ENCODE peak calls at places on chromosomes 7 and 10, in five cellular contexts. One of them, this sample, is unnamed.
A peak's percentile ranks its signal among the peaks of the same experiment; 100 is the strongest.

GRCh38 chr10:51700228-51700835 is 937 bp upstream of the CSTF2T start:
- DNase-seq in prostate gland: peak; percentile 63
- DNase-seq in upper lobe of left lung: no peak
- DNase-seq in HCT116: no peak
- DNase-seq in cardiac fibroblast: peak; percentile 39
- DNase-seq in this sample: no peak

GRCh38 chr10:132762267-132762666 is 23.7 kb downstream of the NKX6-2 start:
- DNase-seq in cardiac fibroblast: no peak
- DNase-seq in HCT116: no peak
- DNase-seq in upper lobe of left lung: no peak
- DNase-seq in prostate gland: no peak
- DNase-seq in this sample: no peak

GRCh38 chr7:44693641-44694313 is 54.9 kb upstream of the ZMIZ2 start:
- DNase-seq in upper lobe of left lung: peak; percentile 64
- DNase-seq in cardiac fibroblast: peak; percentile 32
- DNase-seq in prostate gland: no peak
- DNase-seq in HCT116: peak; percentile 28
- DNase-seq in this sample: no peak

GRCh38 chr10:78059916-78060315 is 26.3 kb downstream of the RPS24 start:
- DNase-seq in upper lobe of left lung: no peak
- DNase-seq in HCT116: no peak
- DNase-seq in cardiac fibroblast: no peak
- DNase-seq in prostate gland: no peak
- DNase-seq in this sample: no peak

GRCh38 chr7:2688409-2689342 is 674 bp downstream of the AMZ1 start:
- DNase-seq in upper lobe of left lung: peak; percentile 74
- DNase-seq in prostate gland: no peak
- DNase-seq in HCT116: no peak
- DNase-seq in cardiac fibroblast: no peak
- DNase-seq in this sample: no peak

GRCh38 chr10:34859170-34859569 is 44.1 kb upstream of the PARD3 start:
- DNase-seq in HCT116: no peak
- DNase-seq in cardiac fibroblast: peak; percentile 12
- DNase-seq in prostate gland: peak; percentile 50
- DNase-seq in upper lobe of left lung: no peak
- DNase-seq in this sample: no peak

GRCh38 chr10:97366572-97366971 is 32.0 kb upstream of the FRAT2 start:
- DNase-seq in cardiac fibroblast: no peak
- DNase-seq in HCT116: no peak
- DNase-seq in upper lobe of left lung: no peak
- DNase-seq in prostate gland: no peak
- DNase-seq in this sample: no peak

GRCh38 chr7:121800916-121801675 is 71.9 kb upstream of the PTPRZ1 start:
- DNase-seq in upper lobe of left lung: no peak
- DNase-seq in prostate gland: no peak
- DNase-seq in HCT116: no peak
- DNase-seq in cardiac fibroblast: no peak
- DNase-seq in this sample: no peak

GRCh38 chr10:25080880-25081581 is 64.6 kb downstream of the THNSL1 start:
- DNase-seq in prostate gland: peak; percentile 82
- DNase-seq in upper lobe of left lung: no peak
- DNase-seq in cardiac fibroblast: peak; percentile 93
- DNase-seq in HCT116: peak; percentile 79
- DNase-seq in this sample: peak; percentile 80

GRCh38 chr10:68327889-68328786 is 3.7 kb upstream of the HNRNPH3 start:
- DNase-seq in HCT116: peak; percentile 16
- DNase-seq in prostate gland: no peak
- DNase-seq in upper lobe of left lung: no peak
- DNase-seq in cardiac fibroblast: peak; percentile 83
- DNase-seq in this sample: no peak

GRCh38 chr7:29207023-29207422 is 12.4 kb downstream of the CHN2 start:
- DNase-seq in HCT116: no peak
- DNase-seq in upper lobe of left lung: no peak
- DNase-seq in cardiac fibroblast: no peak
- DNase-seq in prostate gland: no peak
- DNase-seq in this sample: no peak

GRCh38 chr7:88789480-88790064 is 6.0 kb downstream of the TEX47 start:
- DNase-seq in upper lobe of left lung: no peak
- DNase-seq in prostate gland: no peak
- DNase-seq in HCT116: peak; percentile 23
- DNase-seq in cardiac fibroblast: peak; percentile 42
- DNase-seq in this sample: no peak
- TF ChIP-seq CTCF in upper lobe of left lung: no peak
- TF ChIP-seq CTCF in prostate gland: peak; percentile 56
- TF ChIP-seq CTCF in HCT116: peak; percentile 31
- TF ChIP-seq CTCF in cardiac fibroblast: peak; percentile 36
- TF ChIP-seq CTCF in this sample: peak; percentile 91

GRCh38 chr7:100492738-100493475 is 9.2 kb downstream of the NYAP1 start:
- DNase-seq in cardiac fibroblast: no peak
- DNase-seq in HCT116: no peak
- DNase-seq in upper lobe of left lung: no peak
- DNase-seq in prostate gland: no peak
- DNase-seq in this sample: no peak

GRCh38 chr7:100496509-100496908 is 12.8 kb downstream of the NYAP1 start:
- DNase-seq in upper lobe of left lung: no peak
- DNase-seq in cardiac fibroblast: no peak
- DNase-seq in HCT116: no peak
- DNase-seq in prostate gland: no peak
- DNase-seq in this sample: no peak

GRCh38 chr7:100491192-100491578 is 7.5 kb downstream of the NYAP1 start:
- DNase-seq in HCT116: no peak
- DNase-seq in upper lobe of left lung: no peak
- DNase-seq in prostate gland: no peak
- DNase-seq in cardiac fibroblast: no peak
- DNase-seq in this sample: no peak

GRCh38 chr7:100490483-100491191 is 6.9 kb downstream of the NYAP1 start:
- DNase-seq in upper lobe of left lung: peak; percentile 74
- DNase-seq in prostate gland: no peak
- DNase-seq in cardiac fibroblast: no peak
- DNase-seq in HCT116: no peak
- DNase-seq in this sample: no peak

GRCh38 chr7:100493476-100494264 is 9.9 kb downstream of the NYAP1 start:
- DNase-seq in cardiac fibroblast: no peak
- DNase-seq in prostate gland: no peak
- DNase-seq in upper lobe of left lung: peak; percentile 92
- DNase-seq in HCT116: no peak
- DNase-seq in this sample: no peak
- TF ChIP-seq CTCF in cardiac fibroblast: no peak
- TF ChIP-seq CTCF in prostate gland: no peak
- TF ChIP-seq CTCF in upper lobe of left lung: no peak
- TF ChIP-seq CTCF in HCT116: no peak
- TF ChIP-seq CTCF in this sample: no peak

GRCh38 chr7:51031216-51031615 is 248.5 kb upstream of the GRB10 start:
- DNase-seq in cardiac fibroblast: no peak
- DNase-seq in upper lobe of left lung: no peak
- DNase-seq in HCT116: no peak
- DNase-seq in prostate gland: no peak
- DNase-seq in this sample: no peak

GRCh38 chr7:51035696-51036095 is 253.0 kb upstream of the GRB10 start:
- DNase-seq in upper lobe of left lung: no peak
- DNase-seq in cardiac fibroblast: peak; percentile 51
- DNase-seq in HCT116: no peak
- DNase-seq in prostate gland: no peak
- DNase-seq in this sample: no peak

GRCh38 chr7:51034531-51035264 is 252.0 kb upstream of the GRB10 start:
- DNase-seq in prostate gland: no peak
- DNase-seq in upper lobe of left lung: no peak
- DNase-seq in HCT116: no peak
- DNase-seq in cardiac fibroblast: peak; percentile 51
- DNase-seq in this sample: no peak

GRCh38 chr7:51031791-51032484 is 249.2 kb upstream of the GRB10 start:
- DNase-seq in HCT116: no peak
- DNase-seq in cardiac fibroblast: no peak
- DNase-seq in prostate gland: no peak
- DNase-seq in upper lobe of left lung: no peak
- DNase-seq in this sample: no peak

GRCh38 chr7:51033722-51034530 is 251.2 kb upstream of the GRB10 start:
- DNase-seq in cardiac fibroblast: peak; percentile 33
- DNase-seq in prostate gland: no peak
- DNase-seq in upper lobe of left lung: no peak
- DNase-seq in HCT116: no peak
- DNase-seq in this sample: no peak
- TF ChIP-seq CTCF in cardiac fibroblast: no peak
- TF ChIP-seq CTCF in prostate gland: no peak
- TF ChIP-seq CTCF in upper lobe of left lung: no peak
- TF ChIP-seq CTCF in HCT116: no peak
- TF ChIP-seq CTCF in this sample: no peak

GRCh38 chr10:60733189-60733815 is 45.0 kb upstream of the CDK1 start:
- DNase-seq in HCT116: peak; percentile 39
- DNase-seq in prostate gland: peak; percentile 60
- DNase-seq in cardiac fibroblast: no peak
- DNase-seq in upper lobe of left lung: peak; percentile 93
- DNase-seq in this sample: peak; percentile 74
- TF ChIP-seq CTCF in HCT116: peak; percentile 54
- TF ChIP-seq CTCF in prostate gland: peak; percentile 58
- TF ChIP-seq CTCF in cardiac fibroblast: no peak
- TF ChIP-seq CTCF in upper lobe of left lung: peak; percentile 73
- TF ChIP-seq CTCF in this sample: peak; percentile 72

GRCh38 chr10:93746844-93747284 is 10.9 kb upstream of the LGI1 start:
- DNase-seq in upper lobe of left lung: no peak
- DNase-seq in cardiac fibroblast: peak; percentile 94
- DNase-seq in HCT116: peak; percentile 70
- DNase-seq in prostate gland: no peak
- DNase-seq in this sample: no peak

GRCh38 chr10:93749218-93749799 is 8.4 kb upstream of the LGI1 start:
- DNase-seq in HCT116: no peak
- DNase-seq in prostate gland: no peak
- DNase-seq in cardiac fibroblast: no peak
- DNase-seq in upper lobe of left lung: no peak
- DNase-seq in this sample: no peak

GRCh38 chr10:93742633-93743349 is 14.9 kb upstream of the LGI1 start:
- DNase-seq in prostate gland: no peak
- DNase-seq in upper lobe of left lung: no peak
- DNase-seq in cardiac fibroblast: no peak
- DNase-seq in HCT116: no peak
- DNase-seq in this sample: no peak

GRCh38 chr10:93741367-93741766 is 16.4 kb upstream of the LGI1 start:
- DNase-seq in HCT116: no peak
- DNase-seq in cardiac fibroblast: no peak
- DNase-seq in prostate gland: no peak
- DNase-seq in upper lobe of left lung: no peak
- DNase-seq in this sample: no peak

DNA sequence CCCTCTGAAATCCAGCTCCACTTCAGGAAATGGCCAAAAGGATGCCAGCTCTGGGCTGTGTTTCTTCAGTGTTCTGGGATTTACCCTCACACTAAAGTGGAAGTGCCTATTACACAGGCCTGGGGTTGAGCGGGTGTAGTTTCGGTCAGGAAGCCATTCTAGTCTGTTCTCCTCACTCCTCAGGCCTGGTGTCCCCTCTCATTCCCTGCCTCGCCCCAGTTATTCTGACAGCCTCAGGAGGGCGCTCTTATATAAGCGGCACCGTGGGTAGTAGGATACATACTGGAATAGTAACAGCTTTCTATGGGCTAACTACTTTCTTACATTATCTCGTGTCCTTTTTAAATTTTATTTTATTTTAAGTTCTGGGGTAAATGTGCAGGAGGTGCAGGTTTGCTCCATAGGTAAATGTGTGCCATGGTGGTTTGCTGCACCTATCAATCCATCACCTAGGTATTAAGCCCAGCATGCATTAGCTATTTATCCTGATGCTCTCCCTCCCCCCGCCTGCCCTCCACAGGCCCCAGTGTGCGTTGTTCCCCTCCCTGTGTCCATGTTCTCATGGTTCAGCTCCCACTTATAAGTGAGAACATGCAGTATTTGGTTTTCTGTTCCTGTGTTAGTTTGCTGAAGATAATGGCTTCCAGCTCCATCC is 12.2 kb upstream of the LGI1 start:
- DNase-seq in HCT116: no peak
- DNase-seq in cardiac fibroblast: peak; percentile 29
- DNase-seq in prostate gland: no peak
- DNase-seq in upper lobe of left lung: no peak
- DNase-seq in this sample: no peak
- TF ChIP-seq CTCF in HCT116: peak; percentile 60
- TF ChIP-seq CTCF in cardiac fibroblast: peak; percentile 25
- TF ChIP-seq CTCF in prostate gland: no peak
- TF ChIP-seq CTCF in upper lobe of left lung: no peak
- TF ChIP-seq CTCF in this sample: no peak

DNA sequence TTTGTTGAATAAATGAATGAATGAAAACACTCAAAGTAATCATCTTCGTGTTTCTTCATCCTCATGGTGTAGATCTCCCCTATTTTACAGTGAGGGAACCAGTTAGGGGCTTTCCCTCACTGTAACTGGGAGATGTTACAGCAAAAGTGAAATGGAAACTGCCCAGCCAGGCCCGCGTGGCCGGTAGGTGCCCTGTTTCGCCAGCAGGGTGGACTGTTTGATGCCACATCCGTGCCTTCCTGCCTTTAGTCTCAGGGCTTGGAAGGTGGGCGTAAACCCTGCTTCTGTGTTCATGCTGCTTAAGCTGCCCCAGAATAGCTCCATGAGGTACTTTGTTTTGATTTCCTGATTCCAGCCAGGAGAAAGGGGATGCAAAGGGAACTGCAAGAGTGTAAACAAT is 268.8 kb downstream of the PLXNA4 start:
- DNase-seq in cardiac fibroblast: no peak
- DNase-seq in HCT116: no peak
- DNase-seq in upper lobe of left lung: peak; percentile 50
- DNase-seq in prostate gland: no peak
- DNase-seq in this sample: no peak
- TF ChIP-seq CTCF in cardiac fibroblast: no peak
- TF ChIP-seq CTCF in HCT116: peak; percentile 39
- TF ChIP-seq CTCF in upper lobe of left lung: no peak
- TF ChIP-seq CTCF in prostate gland: no peak
- TF ChIP-seq CTCF in this sample: no peak

GRCh38 chr7:31061185-31061584 is 9.1 kb downstream of the ADCYAP1R1 start:
- DNase-seq in upper lobe of left lung: peak; percentile 50
- DNase-seq in HCT116: no peak
- DNase-seq in cardiac fibroblast: no peak
- DNase-seq in prostate gland: no peak
- DNase-seq in this sample: no peak
- TF ChIP-seq CTCF in upper lobe of left lung: no peak
- TF ChIP-seq CTCF in HCT116: peak; percentile 46
- TF ChIP-seq CTCF in cardiac fibroblast: peak; percentile 8
- TF ChIP-seq CTCF in prostate gland: no peak
- TF ChIP-seq CTCF in this sample: no peak

This sample was measured in mesothelial cell of epicardium.